ENCODE peak calls at places on chromosomes 5 and 9, in eight cellular contexts. One of them, this sample, is unnamed.
A peak's percentile ranks its signal among the peaks of the same experiment; 100 is the strongest.

GRCh38 chr5:158553946-158554336 is 545.8 kb downstream of the EBF1 start:
- DNase-seq in esophagus muscularis mucosa: no peak
- DNase-seq in prostate gland: no peak
- DNase-seq in sigmoid colon: no peak
- DNase-seq in K562: no peak
- DNase-seq in stomach: no peak
- DNase-seq in H1: no peak
- DNase-seq in endothelial cell of umbilical vein: no peak
- DNase-seq in this sample: no peak

GRCh38 chr5:63573402-63573801 is 388.8 kb downstream of the HTR1A start:
- DNase-seq in K562: no peak
- DNase-seq in sigmoid colon: no peak
- DNase-seq in endothelial cell of umbilical vein: no peak
- DNase-seq in esophagus muscularis mucosa: no peak
- DNase-seq in prostate gland: no peak
- DNase-seq in H1: no peak
- DNase-seq in stomach: no peak
- DNase-seq in this sample: no peak

GRCh38 chr5:6362846-6363245 is 15.5 kb downstream of the MED10 start:
- DNase-seq in K562: no peak
- DNase-seq in prostate gland: no peak
- DNase-seq in H1: no peak
- DNase-seq in endothelial cell of umbilical vein: no peak
- DNase-seq in stomach: peak; percentile 14
- DNase-seq in sigmoid colon: no peak
- DNase-seq in esophagus muscularis mucosa: no peak
- DNase-seq in this sample: no peak

GRCh38 chr5:119878712-119879111 is 249.4 kb downstream of the FAM170A start:
- DNase-seq in endothelial cell of umbilical vein: no peak
- DNase-seq in prostate gland: no peak
- DNase-seq in stomach: no peak
- DNase-seq in H1: no peak
- DNase-seq in sigmoid colon: no peak
- DNase-seq in K562: no peak
- DNase-seq in esophagus muscularis mucosa: no peak
- DNase-seq in this sample: no peak

GRCh38 chr5:128965638-128966302 is 482 bp downstream of the SLC27A6 start:
- DNase-seq in stomach: no peak
- DNase-seq in sigmoid colon: no peak
- DNase-seq in esophagus muscularis mucosa: no peak
- DNase-seq in K562: no peak
- DNase-seq in prostate gland: no peak
- DNase-seq in endothelial cell of umbilical vein: no peak
- DNase-seq in H1: no peak
- DNase-seq in this sample: no peak

GRCh38 chr5:172788771-172789686 is 18.0 kb upstream of the DUSP1 start:
- DNase-seq in stomach: peak; percentile 76
- DNase-seq in esophagus muscularis mucosa: no peak
- DNase-seq in K562: peak; percentile 84
- DNase-seq in prostate gland: no peak
- DNase-seq in H1: no peak
- DNase-seq in sigmoid colon: peak; percentile 84
- DNase-seq in endothelial cell of umbilical vein: no peak
- DNase-seq in this sample: peak; percentile 40

GRCh38 chr9:15249042-15249818 is 57.8 kb downstream of the TTC39B start:
- DNase-seq in H1: no peak
- DNase-seq in endothelial cell of umbilical vein: peak; percentile 69
- DNase-seq in esophagus muscularis mucosa: no peak
- DNase-seq in K562: no peak
- DNase-seq in sigmoid colon: no peak
- DNase-seq in prostate gland: no peak
- DNase-seq in stomach: no peak
- DNase-seq in this sample: no peak

GRCh38 chr9:121222524-121223171 is 21.0 kb upstream of the RAB14 start:
- DNase-seq in esophagus muscularis mucosa: no peak
- DNase-seq in K562: peak; percentile 42
- DNase-seq in endothelial cell of umbilical vein: peak; percentile 54
- DNase-seq in H1: no peak
- DNase-seq in stomach: no peak
- DNase-seq in prostate gland: no peak
- DNase-seq in sigmoid colon: no peak
- DNase-seq in this sample: no peak

GRCh38 chr9:2132484-2133082 is 117.4 kb downstream of the SMARCA2 start:
- DNase-seq in esophagus muscularis mucosa: no peak
- DNase-seq in K562: peak; percentile 7
- DNase-seq in sigmoid colon: no peak
- DNase-seq in prostate gland: no peak
- DNase-seq in stomach: no peak
- DNase-seq in endothelial cell of umbilical vein: peak; percentile 42
- DNase-seq in H1: no peak
- DNase-seq in this sample: no peak

GRCh38 chr5:143788401-143788800 is 23.6 kb upstream of the HMHB1 start:
- DNase-seq in sigmoid colon: no peak
- DNase-seq in H1: no peak
- DNase-seq in esophagus muscularis mucosa: no peak
- DNase-seq in K562: no peak
- DNase-seq in prostate gland: no peak
- DNase-seq in endothelial cell of umbilical vein: no peak
- DNase-seq in stomach: no peak
- DNase-seq in this sample: no peak

GRCh38 chr5:177405805-177406204 is 3.6 kb downstream of the F12 start:
- DNase-seq in prostate gland: no peak
- DNase-seq in stomach: no peak
- DNase-seq in esophagus muscularis mucosa: no peak
- DNase-seq in K562: no peak
- DNase-seq in H1: no peak
- DNase-seq in endothelial cell of umbilical vein: no peak
- DNase-seq in sigmoid colon: no peak
- DNase-seq in this sample: no peak

GRCh38 chr5:177403826-177404640 is 3.6 kb upstream of the PFN3 start:
- DNase-seq in stomach: peak; percentile 91
- DNase-seq in K562: peak; percentile 95
- DNase-seq in sigmoid colon: peak; percentile 93
- DNase-seq in H1: no peak
- DNase-seq in endothelial cell of umbilical vein: peak; percentile 73
- DNase-seq in esophagus muscularis mucosa: peak; percentile 94
- DNase-seq in prostate gland: peak; percentile 82
- DNase-seq in this sample: peak; percentile 95

GRCh38 chr5:177405312-177405711 is 4.1 kb downstream of the F12 start:
- DNase-seq in prostate gland: no peak
- DNase-seq in H1: no peak
- DNase-seq in K562: no peak
- DNase-seq in esophagus muscularis mucosa: no peak
- DNase-seq in sigmoid colon: no peak
- DNase-seq in stomach: no peak
- DNase-seq in endothelial cell of umbilical vein: no peak
- DNase-seq in this sample: no peak

GRCh38 chr5:177403194-177403825 is 2.8 kb upstream of the PFN3 start:
- DNase-seq in stomach: peak; percentile 33
- DNase-seq in K562: no peak
- DNase-seq in prostate gland: no peak
- DNase-seq in sigmoid colon: no peak
- DNase-seq in esophagus muscularis mucosa: no peak
- DNase-seq in endothelial cell of umbilical vein: no peak
- DNase-seq in H1: no peak
- DNase-seq in this sample: peak; percentile 89

GRCh38 chr5:177404641-177405134 is 4.2 kb upstream of the PFN3 start:
- DNase-seq in endothelial cell of umbilical vein: no peak
- DNase-seq in esophagus muscularis mucosa: no peak
- DNase-seq in stomach: no peak
- DNase-seq in prostate gland: no peak
- DNase-seq in sigmoid colon: no peak
- DNase-seq in K562: no peak
- DNase-seq in H1: no peak
- DNase-seq in this sample: no peak
- H3K27ac ChIP-seq in endothelial cell of umbilical vein: no peak overlapping the region
- H3K27ac ChIP-seq in esophagus muscularis mucosa: no peak overlapping the region
- H3K27ac ChIP-seq in stomach: no peak overlapping the region
- H3K27ac ChIP-seq in prostate gland: no peak overlapping the region
- H3K27ac ChIP-seq in sigmoid colon: no peak overlapping the region
- H3K27ac ChIP-seq in K562: peak overlapping the region; percentile 86
- H3K27ac ChIP-seq in H1: no peak overlapping the region
- H3K27ac ChIP-seq in this sample: peak overlapping the region; percentile 23

GRCh38 chr5:55426455-55426854 is 108.3 kb downstream of the PLPP1 start:
- DNase-seq in stomach: no peak
- DNase-seq in sigmoid colon: no peak
- DNase-seq in prostate gland: no peak
- DNase-seq in esophagus muscularis mucosa: no peak
- DNase-seq in H1: no peak
- DNase-seq in K562: no peak
- DNase-seq in endothelial cell of umbilical vein: no peak
- DNase-seq in this sample: no peak

GRCh38 chr5:55418994-55419991 is 111.5 kb downstream of the MTREX start:
- DNase-seq in K562: no peak
- DNase-seq in H1: no peak
- DNase-seq in stomach: no peak
- DNase-seq in prostate gland: no peak
- DNase-seq in sigmoid colon: no peak
- DNase-seq in esophagus muscularis mucosa: no peak
- DNase-seq in endothelial cell of umbilical vein: no peak
- DNase-seq in this sample: no peak

GRCh38 chr5:55416306-55416705 is 108.5 kb downstream of the MTREX start:
- DNase-seq in H1: no peak
- DNase-seq in stomach: no peak
- DNase-seq in esophagus muscularis mucosa: no peak
- DNase-seq in prostate gland: no peak
- DNase-seq in sigmoid colon: no peak
- DNase-seq in endothelial cell of umbilical vein: no peak
- DNase-seq in K562: no peak
- DNase-seq in this sample: no peak

DNA sequence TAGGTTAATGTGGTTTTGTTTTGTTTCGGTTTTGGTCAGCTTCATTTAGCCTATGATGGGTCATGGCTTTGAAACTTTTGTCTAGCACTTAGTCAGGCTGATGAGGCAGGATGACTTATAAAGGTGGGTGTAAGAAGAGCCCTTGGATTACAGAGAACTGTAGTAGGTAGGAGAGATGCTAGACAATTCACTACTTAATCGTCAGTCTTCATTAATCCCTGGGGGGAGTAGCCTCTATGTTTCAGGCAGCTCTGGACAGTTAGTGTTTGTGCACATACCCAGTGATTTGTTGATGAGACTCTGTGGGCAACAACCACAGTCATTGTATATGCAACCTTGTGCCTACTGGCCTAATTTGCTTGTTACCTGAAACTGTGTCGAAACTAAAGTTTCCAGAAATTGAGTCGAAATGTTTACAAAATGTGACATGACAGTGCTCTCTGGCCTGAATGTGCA is 113.3 kb downstream of the MTREX start:
- DNase-seq in endothelial cell of umbilical vein: no peak
- DNase-seq in prostate gland: no peak
- DNase-seq in sigmoid colon: no peak
- DNase-seq in H1: no peak
- DNase-seq in esophagus muscularis mucosa: no peak
- DNase-seq in K562: no peak
- DNase-seq in stomach: no peak
- DNase-seq in this sample: no peak
- TF ChIP-seq POLR2AphosphoS5 in endothelial cell of umbilical vein: no peak
- TF ChIP-seq POLR2AphosphoS5 in prostate gland: no peak
- TF ChIP-seq POLR2AphosphoS5 in sigmoid colon: no peak
- TF ChIP-seq POLR2AphosphoS5 in H1: no peak
- TF ChIP-seq POLR2AphosphoS5 in esophagus muscularis mucosa: no peak
- TF ChIP-seq POLR2AphosphoS5 in K562: no peak
- TF ChIP-seq POLR2AphosphoS5 in stomach: no peak
- TF ChIP-seq POLR2AphosphoS5 in this sample: no peak

GRCh38 chr9:28741459-28741858 is 1168.2 kb upstream of the C9orf72 start:
- DNase-seq in K562: no peak
- DNase-seq in H1: no peak
- DNase-seq in esophagus muscularis mucosa: no peak
- DNase-seq in sigmoid colon: no peak
- DNase-seq in stomach: no peak
- DNase-seq in endothelial cell of umbilical vein: no peak
- DNase-seq in prostate gland: no peak
- DNase-seq in this sample: no peak
- H3K9me3 ChIP-seq in K562: no peaks in the 10 kb centered on the region
- H3K9me3 ChIP-seq in H1: no peaks in the 10 kb centered on the region
- H3K9me3 ChIP-seq in esophagus muscularis mucosa: peaks cover 3% of the 10 kb centered on the region
- H3K9me3 ChIP-seq in sigmoid colon: no peaks in the 10 kb centered on the region
- H3K9me3 ChIP-seq in stomach: peaks cover 3% of the 10 kb centered on the region
- H3K9me3 ChIP-seq in endothelial cell of umbilical vein: peaks cover 7% of the 10 kb centered on the region
- H3K9me3 ChIP-seq in prostate gland: no peaks in the 10 kb centered on the region
- H3K9me3 ChIP-seq in this sample: no peaks in the 10 kb centered on the region

GRCh38 chr5:54703091-54703490 is 185.5 kb downstream of the SNX18 start:
- DNase-seq in sigmoid colon: peak; percentile 73
- DNase-seq in H1: no peak
- DNase-seq in prostate gland: no peak
- DNase-seq in K562: no peak
- DNase-seq in endothelial cell of umbilical vein: peak; percentile 67
- DNase-seq in esophagus muscularis mucosa: peak; percentile 92
- DNase-seq in stomach: no peak
- DNase-seq in this sample: no peak
- H3K27ac ChIP-seq in sigmoid colon: no peak overlapping the region
- H3K27ac ChIP-seq in H1: no peak overlapping the region
- H3K27ac ChIP-seq in prostate gland: no peak overlapping the region
- H3K27ac ChIP-seq in K562: no peak overlapping the region
- H3K27ac ChIP-seq in endothelial cell of umbilical vein: no peak overlapping the region
- H3K27ac ChIP-seq in esophagus muscularis mucosa: peak overlapping the region; percentile 32
- H3K27ac ChIP-seq in stomach: no peak overlapping the region
- H3K27ac ChIP-seq in this sample: no peak overlapping the region

DNA sequence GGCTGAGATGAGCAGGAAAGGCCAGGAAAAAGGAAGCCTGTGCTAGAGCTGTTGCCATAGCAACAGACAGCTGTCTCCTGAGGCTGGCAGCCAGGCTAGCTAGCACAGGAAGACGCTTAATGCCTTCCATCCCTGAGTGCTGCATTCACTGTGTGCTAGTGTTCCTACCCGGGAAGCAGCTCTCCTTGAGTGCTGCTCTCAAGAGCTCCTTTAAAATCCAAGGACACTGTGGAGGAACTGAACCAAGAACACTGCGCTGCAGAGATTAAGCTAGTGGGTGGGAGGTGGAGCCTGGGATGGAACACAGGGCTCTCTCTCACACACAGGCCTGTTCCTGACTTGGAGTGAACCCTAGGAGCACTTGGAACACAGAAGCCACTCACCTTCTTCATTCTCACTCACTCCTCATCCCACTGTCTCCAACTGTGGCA is 53.5 kb upstream of the IL7R start:
- DNase-seq in endothelial cell of umbilical vein: peak; percentile 71
- DNase-seq in prostate gland: no peak
- DNase-seq in stomach: no peak
- DNase-seq in H1: no peak
- DNase-seq in sigmoid colon: peak; percentile 66
- DNase-seq in K562: no peak
- DNase-seq in esophagus muscularis mucosa: no peak
- DNase-seq in this sample: no peak
- TF ChIP-seq POLR2AphosphoS5 in endothelial cell of umbilical vein: no peak
- TF ChIP-seq POLR2AphosphoS5 in prostate gland: no peak
- TF ChIP-seq POLR2AphosphoS5 in stomach: no peak
- TF ChIP-seq POLR2AphosphoS5 in H1: no peak
- TF ChIP-seq POLR2AphosphoS5 in sigmoid colon: no peak
- TF ChIP-seq POLR2AphosphoS5 in K562: no peak
- TF ChIP-seq POLR2AphosphoS5 in esophagus muscularis mucosa: no peak
- TF ChIP-seq POLR2AphosphoS5 in this sample: no peak

GRCh38 chr9:135147938-135148337 is 60.5 kb downstream of the OLFM1 start:
- DNase-seq in sigmoid colon: no peak
- DNase-seq in H1: no peak
- DNase-seq in prostate gland: no peak
- DNase-seq in K562: no peak
- DNase-seq in esophagus muscularis mucosa: no peak
- DNase-seq in stomach: no peak
- DNase-seq in endothelial cell of umbilical vein: no peak
- DNase-seq in this sample: peak; percentile 51
- H3K9me3 ChIP-seq in sigmoid colon: no peaks in the 10 kb centered on the region
- H3K9me3 ChIP-seq in H1: peaks cover 9% of the 10 kb centered on the region
- H3K9me3 ChIP-seq in prostate gland: no peaks in the 10 kb centered on the region
- H3K9me3 ChIP-seq in K562: no peaks in the 10 kb centered on the region
- H3K9me3 ChIP-seq in esophagus muscularis mucosa: no peaks in the 10 kb centered on the region
- H3K9me3 ChIP-seq in stomach: no peaks in the 10 kb centered on the region
- H3K9me3 ChIP-seq in endothelial cell of umbilical vein: no peaks in the 10 kb centered on the region
- H3K9me3 ChIP-seq in this sample: no peaks in the 10 kb centered on the region

GRCh38 chr5:1131191-1131621 is 19.3 kb upstream of the SLC12A7 start:
- DNase-seq in prostate gland: no peak
- DNase-seq in H1: no peak
- DNase-seq in stomach: peak; percentile 61
- DNase-seq in esophagus muscularis mucosa: no peak
- DNase-seq in sigmoid colon: no peak
- DNase-seq in endothelial cell of umbilical vein: no peak
- DNase-seq in K562: no peak
- DNase-seq in this sample: peak; percentile 59
- H3K27ac ChIP-seq in prostate gland: no peak overlapping the region
- H3K27ac ChIP-seq in H1: no peak overlapping the region
- H3K27ac ChIP-seq in stomach: peak overlapping the region; percentile 82
- H3K27ac ChIP-seq in esophagus muscularis mucosa: no peak overlapping the region
- H3K27ac ChIP-seq in sigmoid colon: no peak overlapping the region
- H3K27ac ChIP-seq in endothelial cell of umbilical vein: no peak overlapping the region
- H3K27ac ChIP-seq in K562: no peak overlapping the region
- H3K27ac ChIP-seq in this sample: peak overlapping the region; percentile 72

This sample was measured in upper lobe of left lung.